ENCODE peak calls at places on chromosome 22, in six cellular contexts. G is GM23338, B is T follicular helper cell, P is amniotic stem cell, H is NCI-H526, J is fibroblast of the conjunctiva. S is an unnamed sample.

GRCh38 chr22:17232406-17232805 is 13.2 kb upstream of the ADA2 start:
- DNase-seq in G (peak), B (no peak), P (no peak), H (no peak), J (no peak), S (no peak)

GRCh38 chr22:21693999-21694341 is 28.2 kb downstream of the PPIL2 start:
- DNase-seq in G (no peak), B (no peak), P (no peak), H (no peak), J (no peak), S (no peak)

GRCh38 chr22:19358703-19359553 is 67.4 kb upstream of the CLTCL1 start:
- DNase-seq in G (no peak), B (no peak), P (no peak), H (no peak), J (no peak), S (no peak)

GRCh38 chr22:27420186-27420816 is 381.3 kb downstream of the MN1 start:
- DNase-seq in G (no peak), B (no peak), P (no peak), H (no peak), J (no peak), S (no peak)

GRCh38 chr22:44369241-44369652 is 56.5 kb upstream of the SHISAL1 start:
- DNase-seq in G (peak), B (no peak), P (no peak), H (no peak), J (no peak), S (no peak)

GRCh38 chr22:48711031-48711431 is 1116.6 kb downstream of the BRD1 start:
- DNase-seq in G (no peak), B (no peak), P (no peak), H (no peak), J (no peak), S (no peak)

GRCh38 chr22:44191036-44191454 is 10.3 kb downstream of the PARVG start:
- DNase-seq in G (no peak), B (no peak), P (no peak), H (no peak), J (no peak), S (no peak)

GRCh38 chr22:32852346-32853251 is 51.1 kb downstream of the TIMP3 start:
- DNase-seq in G (no peak), B (no peak), P (no peak), H (no peak), J (no peak), S (no peak)

GRCh38 chr22:48757581-48757980 is 1070.1 kb downstream of the BRD1 start:
- DNase-seq in G (no peak), B (no peak), P (no peak), H (no peak), J (no peak), S (no peak)

GRCh38 chr22:32800158-32800557 is 1.3 kb upstream of the TIMP3 start:
- DNase-seq in G (no peak), B (no peak), P (no peak), H (no peak), J (no peak), S (no peak)

GRCh38 chr22:37898441-37899181 is 7.5 kb upstream of the MICALL1 start:
- DNase-seq in G (peak), B (no peak), P (no peak), H (no peak), J (no peak), S (peak)

GRCh38 chr22:28962042-28962554 is 78.7 kb downstream of the ZNRF3 start:
- DNase-seq in G (no peak), B (no peak), P (no peak), H (no peak), J (no peak), S (no peak)

GRCh38 chr22:24805790-24806662 is at the start of gene SGSM1:
- DNase-seq in G (peak), B (peak), P (no peak), H (no peak), J (no peak), S (peak)

GRCh38 chr22:19182472-19183157 is 4.1 kb upstream of the SLC25A1 start:
- DNase-seq in G (no peak), B (no peak), P (no peak), H (no peak), J (no peak), S (no peak)

GRCh38 chr22:24289138-24289537 is 18.5 kb downstream of the SPECC1L start:
- DNase-seq in G (no peak), B (no peak), P (no peak), H (no peak), J (peak), S (no peak)

GRCh38 chr22:40578171-40578570 is 58.3 kb downstream of the MRTFA start:
- DNase-seq in G (no peak), B (no peak), P (no peak), H (no peak), J (no peak), S (no peak)

GRCh38 chr22:40654522-40655167 is 18.1 kb upstream of the MRTFA start:
- DNase-seq in G (peak), B (no peak), P (no peak), H (no peak), J (peak), S (peak)

GRCh38 chr22:37230673-37231405 is 13.2 kb downstream of the RAC2 start:
- DNase-seq in G (no peak), B (peak), P (no peak), H (no peak), J (no peak), S (no peak)

GRCh38 chr22:45072322-45072903 is 62.6 kb upstream of the PHF21B start:
- DNase-seq in G (peak), B (no peak), P (peak), H (no peak), J (no peak), S (peak)

GRCh38 chr22:41725510-41726110 is 26.3 kb downstream of the MEI1 start:
- DNase-seq in G (no peak), B (no peak), P (no peak), H (no peak), J (no peak), S (no peak)

GRCh38 chr22:23862103-23862502 is 4.4 kb downstream of the SLC2A11 start:
- DNase-seq in G (peak), B (no peak), P (peak), H (peak), J (peak), S (peak)

GRCh38 chr22:47053865-47054185 is 291.4 kb downstream of the TBC1D22A start:
- DNase-seq in G (no peak), B (no peak), P (no peak), H (no peak), J (no peak), S (no peak)

GRCh38 chr22:39220897-39221850 is 23.6 kb downstream of the PDGFB start:
- DNase-seq in G (no peak), B (no peak), P (no peak), H (no peak), J (no peak), S (no peak)

GRCh38 chr22:46178755-46179505 is 28.6 kb downstream of the PPARA start:
- DNase-seq in G (no peak), B (no peak), P (no peak), H (no peak), J (no peak), S (no peak)

GRCh38 chr22:20238567-20239062 is 29.5 kb downstream of the RTN4R start:
- DNase-seq in G (peak), B (peak), P (no peak), H (peak), J (no peak), S (peak)

GRCh38 chr22:46379301-46379930 is 43.9 kb downstream of the TRMU start:
- DNase-seq in G (no peak), B (no peak), P (no peak), H (no peak), J (no peak), S (peak)

GRCh38 chr22:50307891-50308596 is 598 bp upstream of the PLXNB2 start:
- DNase-seq in G (no peak), B (no peak), P (no peak), H (no peak), J (no peak), S (no peak)

GRCh38 chr22:50170453-50171318 is at the start of gene PANX2:
- DNase-seq in G (peak), B (no peak), P (no peak), H (no peak), J (no peak), S (no peak)

GRCh38 chr22:30591588-30592359 is at the start of gene PES1:
- DNase-seq in G (peak), B (peak), P (peak), H (peak), J (peak), S (peak)

GRCh38 chr22:45585437-45585755 is 82.7 kb downstream of the FBLN1 start:
- DNase-seq in G (no peak), B (no peak), P (no peak), H (no peak), J (no peak), S (no peak)

S was measured in HT-29.